ENCODE peak calls at places on chromosome 14, in four cellular contexts. T is ascending aorta, S is coronary artery, B is neural progenitor cell. D is an unnamed sample.

GRCh38 chr14:55103005-55103640 is 25.9 kb upstream of the LGALS3 start:
- DNase-seq in T (peak; percentile 83), S (peak; percentile 83), B (peak; percentile 62), D (peak; percentile 31)

GRCh38 chr14:59046746-59047145 is 141.7 kb upstream of the DAAM1 start:
- DNase-seq in T (no peak), B (no peak), S (no peak), D (no peak)

GRCh38 chr14:100669468-100669867 is 57.2 kb upstream of the DLK1 start:
- DNase-seq in B (no peak), S (no peak), T (no peak), D (no peak)

GRCh38 chr14:89164168-89165074 is 252.6 kb downstream of the FOXN3 start:
- DNase-seq in B (no peak), T (no peak), S (no peak), D (no peak)

GRCh38 chr14:53668861-53669260 is 287.8 kb downstream of the BMP4 start:
- DNase-seq in T (no peak), S (no peak), B (no peak), D (no peak)

GRCh38 chr14:58680698-58681097 is 42.9 kb downstream of the DACT1 start:
- DNase-seq in T (no peak), B (no peak), S (no peak), D (no peak)

GRCh38 chr14:64873506-64874220 is 6.0 kb downstream of the SPTB start:
- DNase-seq in S (no peak), T (no peak), B (no peak), D (no peak)

GRCh38 chr14:95121911-95122696 is 35.2 kb downstream of the DICER1 start:
- DNase-seq in T (no peak), S (no peak), B (no peak), D (no peak)

GRCh38 chr14:89139404-89140247 is 277.4 kb downstream of the FOXN3 start:
- DNase-seq in T (no peak), B (no peak), S (no peak), D (no peak)

GRCh38 chr14:58071341-58071740 is 80.7 kb downstream of the ARMH4 start:
- DNase-seq in T (no peak), S (no peak), B (no peak), D (no peak)

GRCh38 chr14:101123639-101124525 is 220.4 kb upstream of the RTL1 start:
- DNase-seq in T (no peak), S (peak; percentile 63), B (no peak), D (no peak)

GRCh38 chr14:68892961-68893360 is 86.1 kb downstream of the ACTN1 start:
- DNase-seq in T (no peak), B (no peak), S (no peak), D (no peak)

GRCh38 chr14:83184531-83184930 is 1650.9 kb upstream of the SEL1L start:
- DNase-seq in S (no peak), B (no peak), T (no peak), D (no peak)

GRCh38 chr14:76883437-76883836 is 57.2 kb downstream of the LRRC74A start:
- DNase-seq in B (no peak), S (no peak), T (no peak), D (no peak)

GRCh38 chr14:33271216-33271615 is 332.5 kb downstream of the NPAS3 start:
- DNase-seq in T (no peak), S (no peak), B (no peak), D (no peak)

GRCh38 chr14:61573748-61574513 is 121.4 kb upstream of the HIF1A start:
- DNase-seq in S (no peak), B (no peak), T (no peak), D (no peak)

GRCh38 chr14:54312166-54312801 is 84.5 kb upstream of the CDKN3 start:
- DNase-seq in B (no peak), S (no peak), T (no peak), D (no peak)

GRCh38 chr14:77654001-77654431 is 37.6 kb upstream of the SPTLC2 start:
- DNase-seq in B (peak; percentile 85), S (no peak), T (no peak), D (no peak)

GRCh38 chr14:105076296-105076804 is 11.1 kb upstream of the GPR132 start:
- DNase-seq in S (no peak), B (no peak), T (no peak), D (no peak)

GRCh38 chr14:80982711-80983110 is 27.3 kb downstream of the TSHR start:
- DNase-seq in T (no peak), S (no peak), B (peak; percentile 55), D (no peak)

GRCh38 chr14:30185832-30186231 is 258.2 kb upstream of the PRKD1 start:
- DNase-seq in T (no peak), S (no peak), B (no peak), D (no peak)

GRCh38 chr14:54535126-54535525 is 25.4 kb downstream of the CGRRF1 start:
- DNase-seq in T (no peak), B (no peak), S (no peak), D (no peak)

GRCh38 chr14:76938092-76938500 is 90.4 kb downstream of the IRF2BPL start:
- DNase-seq in B (no peak), S (no peak), T (no peak), D (no peak)

GRCh38 chr14:37170237-37170636 is 2.2 kb downstream of the SLC25A21 start:
- DNase-seq in T (no peak), B (no peak), S (no peak), D (no peak)

GRCh38 chr14:37171678-37172023 is 755 bp downstream of the SLC25A21 start:
- DNase-seq in B (no peak), S (no peak), T (no peak), D (no peak)

GRCh38 chr14:37170993-37171392 is 1.4 kb downstream of the SLC25A21 start:
- DNase-seq in S (no peak), B (no peak), T (no peak), D (no peak)

GRCh38 chr14:37172936-37173613 is 669 bp upstream of the SLC25A21 start:
- DNase-seq in T (no peak), B (no peak), S (no peak), D (no peak)

DNA sequence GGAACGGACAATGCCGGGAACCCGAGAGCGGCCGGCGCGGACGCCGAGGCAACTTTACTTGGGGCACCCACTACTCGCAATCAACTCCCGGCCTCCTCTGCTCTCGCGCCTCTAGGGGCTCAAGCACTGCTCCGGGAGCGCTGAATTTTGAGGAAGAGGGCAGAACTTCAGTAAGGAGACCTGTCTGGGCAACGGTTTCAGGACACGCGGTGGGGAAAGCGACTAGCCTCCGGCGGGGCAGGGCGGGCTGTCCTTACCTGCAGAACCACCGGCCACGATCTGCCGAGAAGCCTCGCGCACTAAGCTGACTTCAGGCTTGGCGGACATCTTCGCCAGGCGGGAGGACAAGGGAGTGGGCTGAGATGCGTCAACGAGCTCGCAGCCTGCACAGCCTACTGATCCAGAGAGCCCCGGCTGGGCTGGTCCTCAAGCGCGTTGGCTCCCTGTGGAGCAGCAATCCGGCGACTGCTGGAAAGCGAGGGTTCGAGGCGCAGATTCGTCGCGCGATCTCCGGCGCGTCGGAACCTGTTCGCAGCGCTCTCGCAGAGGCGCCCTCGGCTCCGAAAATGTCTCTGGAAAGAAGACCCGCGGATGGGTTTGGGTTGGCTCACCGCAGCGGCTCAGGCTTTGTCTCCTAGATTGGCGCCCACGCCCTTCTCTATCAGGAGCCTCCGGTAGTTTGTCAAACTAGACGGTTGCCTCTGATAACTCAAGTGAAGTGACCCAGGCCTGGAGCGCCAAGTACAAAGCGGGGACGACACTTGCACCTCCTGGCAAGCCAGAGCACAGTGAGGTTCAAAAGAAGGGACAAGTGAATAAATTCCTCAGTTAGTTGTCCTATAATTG is at the start of gene SLC25A21:
- DNase-seq in T (peak; percentile 77), B (peak; percentile 85), S (peak; percentile 79), D (no peak)
- TF ChIP-seq CTCF in T (no peak), B (no peak), S (no peak), D (no peak)

GRCh38 chr14:103889313-103890051 is 38.8 kb upstream of the TDRD9 start:
- DNase-seq in T (no peak), B (no peak), S (peak; percentile 71), D (no peak)
- H3K27ac ChIP-seq in T (no peak overlapping the region), B (no peak overlapping the region), S (no peak overlapping the region), D (no peak overlapping the region)

GRCh38 chr14:87014854-87015253 is 978.1 kb downstream of the GALC start:
- DNase-seq in B (no peak), T (no peak), S (no peak), D (no peak)
- TF ChIP-seq CTCF in B (peak; percentile 38), T (no peak), S (no peak), D (no peak)

DNA sequence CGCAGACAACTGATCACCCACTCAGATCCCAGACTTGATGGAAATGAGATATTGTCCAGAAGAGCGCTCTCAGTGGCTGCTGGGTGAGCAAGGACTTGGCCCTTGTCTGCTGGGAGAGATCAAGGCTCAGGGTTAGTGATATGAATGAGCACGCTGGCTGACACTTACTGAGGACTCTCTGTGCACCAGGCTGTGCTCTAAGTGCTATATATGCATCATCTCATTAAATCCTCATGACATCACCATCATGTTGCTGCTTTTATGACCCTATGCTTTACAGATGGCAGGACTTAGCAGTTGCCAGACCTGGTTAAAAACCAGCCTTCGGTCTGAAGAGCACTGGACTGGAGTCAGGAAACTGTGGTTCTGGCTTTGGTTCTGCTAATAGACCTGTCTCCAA is 260.9 kb downstream of the VRK1 start:
- DNase-seq in S (no peak), T (no peak), B (no peak), D (no peak)
- H3K27ac ChIP-seq in S (no peak overlapping the region), T (no peak overlapping the region), B (no peak overlapping the region), D (no peak overlapping the region)

GRCh38 chr14:32013083-32013482 is 64.0 kb upstream of the ARHGAP5 start:
- DNase-seq in B (peak; percentile 44), T (no peak), S (no peak), D (no peak)
- TF ChIP-seq CTCF in B (peak; percentile 47), T (no peak), S (no peak), D (no peak)

GRCh38 chr14:20803221-20803620 is 577 bp upstream of the RNASE1 start:
- DNase-seq in S (no peak), T (no peak), B (no peak), D (no peak)

GRCh38 chr14:20807304-20807956 is 4.8 kb upstream of the RNASE1 start:
- DNase-seq in B (no peak), T (no peak), S (no peak), D (no peak)

GRCh38 chr14:20802341-20803084 is at the start of gene RNASE1:
- DNase-seq in T (peak; percentile 69), B (no peak), S (no peak), D (no peak)

GRCh38 chr14:20808084-20808483 is 5.4 kb upstream of the RNASE1 start:
- DNase-seq in B (no peak), T (no peak), S (no peak), D (no peak)

GRCh38 chr14:20805485-20805884 is 2.8 kb upstream of the RNASE1 start:
- DNase-seq in B (no peak), T (no peak), S (no peak), D (no peak)
- H3K27ac ChIP-seq in B (no peak overlapping the region), T (no peak overlapping the region), S (no peak overlapping the region), D (no peak overlapping the region)

GRCh38 chr14:31300296-31300695 is 92.7 kb upstream of the HECTD1 start:
- DNase-seq in T (no peak), S (no peak), B (no peak), D (no peak)
- TF ChIP-seq CTCF in T (no peak), S (no peak), B (peak; percentile 28), D (no peak)

GRCh38 chr14:96889091-96889490 is 91.9 kb downstream of the VRK1 start:
- DNase-seq in B (no peak), T (no peak), S (no peak), D (no peak)

GRCh38 chr14:96888158-96888557 is 91.0 kb downstream of the VRK1 start:
- DNase-seq in T (no peak), S (no peak), B (no peak), D (no peak)

GRCh38 chr14:96893966-96894622 is 96.9 kb downstream of the VRK1 start:
- DNase-seq in B (no peak), T (no peak), S (no peak), D (no peak)

GRCh38 chr14:96888593-96888992 is 91.4 kb downstream of the VRK1 start:
- DNase-seq in S (no peak), T (no peak), B (peak; percentile 73), D (no peak)
- H3K27ac ChIP-seq in S (no peak overlapping the region), T (no peak overlapping the region), B (peak overlapping the region; percentile 52), D (no peak overlapping the region)